ENCODE peak calls at places on chromosomes 4 and X, in five cellular contexts. W is coronary artery, X is RWPE1, D is AG04450, K is keratinocyte. I is an unnamed sample.

GRCh38 chrX:70219938-70220764 is 14.3 kb upstream of the AWAT1 start:
- DNase-seq in W (no peak), X (peak; percentile 36), D (no peak), K (peak; percentile 35), I (peak; percentile 73)

GRCh38 chr4:41796545-41797210 is 48.2 kb upstream of the PHOX2B start:
- DNase-seq in W (no peak), X (no peak), D (no peak), K (no peak), I (no peak)

GRCh38 chr4:165967486-165967885 is 94.4 kb downstream of the TLL1 start:
- DNase-seq in W (no peak), X (peak; percentile 86), D (no peak), K (peak; percentile 84), I (peak; percentile 74)

GRCh38 chrX:68193234-68193633 is 240.1 kb downstream of the OPHN1 start:
- DNase-seq in W (no peak), X (no peak), D (no peak), K (no peak), I (no peak)

GRCh38 chr4:112099701-112100289 is 45.5 kb upstream of the FAM241A start:
- DNase-seq in W (no peak), X (peak; percentile 50), D (peak; percentile 42), K (no peak), I (no peak)

GRCh38 chr4:26356067-26356466 is 35.3 kb downstream of the RBPJ start:
- DNase-seq in W (no peak), X (no peak), D (no peak), K (no peak), I (no peak)

GRCh38 chr4:184548651-184549341 is 74.4 kb upstream of the IRF2 start:
- DNase-seq in W (no peak), X (no peak), D (no peak), K (no peak), I (no peak)

GRCh38 chr4:26568446-26568994 is 15.4 kb upstream of the TBC1D19 start:
- DNase-seq in W (no peak), X (peak; percentile 57), D (peak; percentile 60), K (no peak), I (no peak)

GRCh38 chr4:185210102-185210981 is 944 bp downstream of the SNX25 start:
- DNase-seq in W (no peak), X (no peak), D (no peak), K (no peak), I (no peak)

GRCh38 chr4:1463927-1464540 is 57.8 kb upstream of the NKX1-1 start:
- DNase-seq in W (peak; percentile 57), X (no peak), D (no peak), K (no peak), I (no peak)

GRCh38 chrX:15127010-15127409 is 142.9 kb downstream of the ASB9 start:
- DNase-seq in W (no peak), X (no peak), D (no peak), K (no peak), I (no peak)

GRCh38 chrX:15129412-15129811 is 140.5 kb downstream of the ASB9 start:
- DNase-seq in W (no peak), X (no peak), D (no peak), K (no peak), I (no peak)

GRCh38 chrX:15128838-15129237 is 141.0 kb downstream of the ASB9 start:
- DNase-seq in W (no peak), X (no peak), D (no peak), K (no peak), I (no peak)
- H3K27ac ChIP-seq in W (no peak overlapping the region), X (no peak overlapping the region), D (no peak overlapping the region), K (no peak overlapping the region), I (peak overlapping the region; percentile 64)

GRCh38 chr4:78369691-78370090 is 181.9 kb upstream of the ANXA3 start:
- DNase-seq in W (no peak), X (no peak), D (no peak), K (no peak), I (no peak)

GRCh38 chr4:78372282-78372988 is 179.1 kb upstream of the ANXA3 start:
- DNase-seq in W (no peak), X (no peak), D (no peak), K (no peak), I (no peak)

DNA sequence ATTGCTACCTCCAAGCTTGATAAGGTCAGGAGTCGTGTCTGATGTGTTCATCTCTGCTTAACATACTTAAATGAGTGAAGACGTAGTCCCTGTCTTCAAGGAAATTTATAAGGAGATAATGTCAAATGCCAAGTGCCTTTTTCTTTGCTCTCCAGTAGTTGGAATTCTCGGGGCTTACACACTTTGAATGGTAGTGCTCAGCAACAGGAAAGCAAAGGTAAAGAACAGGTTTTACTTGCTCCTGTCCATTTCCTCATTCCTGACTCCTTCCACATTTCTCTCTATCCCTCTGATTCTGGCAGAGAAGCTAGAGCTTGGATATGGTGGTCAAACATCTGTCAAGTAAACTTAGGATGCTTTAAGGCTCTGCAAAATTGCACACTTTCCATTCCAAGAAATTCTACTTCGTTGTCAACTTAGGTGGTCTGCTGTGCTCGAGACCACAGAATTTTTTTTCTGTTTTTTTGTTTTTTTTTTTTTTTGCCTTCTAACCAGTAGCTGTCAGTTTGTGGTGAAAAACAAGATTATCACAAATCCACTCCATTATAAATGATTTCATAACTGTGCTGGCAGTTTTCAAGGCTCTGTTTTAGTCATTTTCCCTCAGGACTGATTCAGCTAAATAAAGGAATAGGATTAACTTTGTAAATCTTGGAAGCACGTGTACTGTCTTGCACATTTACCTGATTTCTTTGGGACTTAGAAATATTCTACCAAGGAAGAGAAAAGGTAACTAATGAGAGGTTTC is 180.8 kb upstream of the ANXA3 start:
- DNase-seq in W (no peak), X (peak; percentile 23), D (no peak), K (no peak), I (peak; percentile 45)
- H3K27ac ChIP-seq in W (no peak overlapping the region), X (no peak overlapping the region), D (no peak overlapping the region), K (no peak overlapping the region), I (peak overlapping the region; percentile 64)

DNA sequence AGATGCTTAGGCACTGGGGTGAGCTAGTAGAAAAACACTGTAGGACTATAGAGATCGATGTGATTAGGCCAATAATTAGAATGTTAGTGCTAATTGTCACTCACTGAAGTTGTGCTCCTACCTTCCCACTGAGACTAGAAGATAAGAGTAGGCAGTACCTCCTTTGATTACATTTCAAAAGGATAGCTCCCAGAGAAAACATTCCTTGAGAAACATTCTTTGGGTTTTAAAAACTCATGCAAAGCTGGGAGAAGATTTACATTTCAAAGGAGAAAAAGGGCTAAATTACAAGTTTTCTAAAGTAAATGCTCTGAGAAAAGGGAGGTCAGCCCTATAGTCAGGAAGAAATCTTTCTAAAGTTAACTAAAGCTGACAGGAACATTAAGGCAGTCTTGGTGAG is 860.3 kb upstream of the NDST4 start:
- DNase-seq in W (no peak), X (no peak), D (no peak), K (no peak), I (no peak)
- H3K27ac ChIP-seq in W (no peak overlapping the region), X (no peak overlapping the region), D (no peak overlapping the region), K (no peak overlapping the region), I (no peak overlapping the region)

DNA sequence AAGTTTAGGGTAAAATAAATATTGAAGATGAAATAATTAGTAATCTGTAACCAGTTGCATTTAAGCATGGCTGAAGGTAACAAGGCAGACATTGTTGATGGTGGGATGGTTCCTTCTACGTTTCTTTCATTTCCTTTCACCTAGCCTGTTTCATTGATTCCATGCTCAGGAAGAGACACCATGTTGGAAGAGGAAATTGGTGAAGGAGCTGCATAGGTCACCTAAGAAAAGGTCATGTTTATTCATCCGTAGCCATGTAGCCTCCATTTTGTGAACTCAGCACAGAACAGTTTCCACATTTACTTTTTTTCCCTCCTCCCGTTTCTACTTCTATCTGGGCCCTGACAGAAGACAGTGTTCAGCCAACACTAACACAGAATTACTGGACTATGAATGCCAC is 3.8 kb downstream of the ADH1B start:
- DNase-seq in W (no peak), X (no peak), D (no peak), K (no peak), I (no peak)
- H3K27ac ChIP-seq in W (peak overlapping the region; percentile 44), X (no peak overlapping the region), D (no peak overlapping the region), K (no peak overlapping the region), I (no peak overlapping the region)

GRCh38 chr4:94934864-94935263 is 177.1 kb downstream of the BMPR1B start:
- DNase-seq in W (no peak), X (peak; percentile 10), D (no peak), K (no peak), I (no peak)
- H3K27ac ChIP-seq in W (no peak overlapping the region), X (no peak overlapping the region), D (no peak overlapping the region), K (no peak overlapping the region), I (peak overlapping the region; percentile 7)

I was measured in epithelial cell of prostate.